ENCODE peak calls at places on chromosomes 13 and 19, in seven cellular contexts. U is cardiac septum; G is CD8-positive, alpha-beta memory T cell; Q is stimulated activated CD8-positive, alpha-beta memory T cell treated with anti-CD3 and anti-CD28 coated beads, Interleukin-4, amount 100 ng/mL, for 4 hours; C is amygdala; J is HCEC 1CT; W is Peyer's patch. V is an unnamed sample.

GRCh38 chr13:49386664-49387063 is 57.2 kb downstream of the CAB39L start:
- DNase-seq in W (no peak), C (no peak), U (no peak), G (no peak), J (no peak), Q (no peak), V (no peak)

GRCh38 chr13:33153421-33154381 is 131.9 kb downstream of the STARD13 start:
- DNase-seq in Q (no peak), J (no peak), C (no peak), W (no peak), U (no peak), G (no peak), V (no peak)

GRCh38 chr13:112992931-112993700 is 24.1 kb downstream of the MCF2L start:
- DNase-seq in Q (no peak), G (no peak), C (no peak), U (no peak), W (no peak), J (no peak), V (no peak)

GRCh38 chr19:53868892-53869804 is 1.5 kb downstream of the MYADM start:
- DNase-seq in U (peak; percentile 96), C (peak; percentile 71), W (peak; percentile 76), G (peak; percentile 91), J (peak; percentile 89), Q (peak; percentile 83), V (peak; percentile 93)

GRCh38 chr13:32314968-32315254 is 252 bp downstream of the ZAR1L start:
- DNase-seq in W (peak; percentile 59), Q (peak; percentile 48), G (peak; percentile 80), J (peak; percentile 31), U (no peak), C (peak; percentile 45), V (peak; percentile 45)

GRCh38 chr13:40351537-40352384 is 314.7 kb downstream of the FOXO1 start:
- DNase-seq in Q (no peak), C (no peak), U (no peak), J (no peak), G (no peak), W (no peak), V (no peak)

GRCh38 chr13:99218969-99219368 is 18.3 kb downstream of the UBAC2 start:
- DNase-seq in G (peak; percentile 87), U (no peak), W (peak; percentile 37), Q (peak; percentile 46), J (no peak), C (no peak), V (no peak)

GRCh38 chr13:99218545-99218944 is 17.9 kb downstream of the UBAC2 start:
- DNase-seq in J (peak; percentile 5), U (peak; percentile 87), Q (no peak), C (no peak), G (no peak), W (no peak), V (no peak)

GRCh38 chr19:58387338-58388174 is 487 bp downstream of the RPS5 start:
- DNase-seq in W (no peak), C (no peak), G (no peak), J (no peak), Q (no peak), U (no peak), V (no peak)

GRCh38 chr13:66996503-66996902 is 233.6 kb downstream of the PCDH9 start:
- DNase-seq in J (peak; percentile 42), G (no peak), W (no peak), C (no peak), U (no peak), Q (no peak), V (no peak)

GRCh38 chr13:97221491-97221890 is 642 bp upstream of the MBNL2 start:
- DNase-seq in C (no peak), W (no peak), U (no peak), Q (no peak), G (no peak), J (no peak), V (no peak)

GRCh38 chr19:7905859-7906258 is 2.2 kb downstream of the MAP2K7 start:
- DNase-seq in U (no peak), W (no peak), C (no peak), Q (no peak), G (no peak), J (no peak), V (no peak)

GRCh38 chr19:21158523-21159135 is 16.8 kb downstream of the ZNF431 start:
- DNase-seq in J (peak; percentile 45), C (no peak), Q (no peak), U (no peak), G (no peak), W (no peak), V (no peak)

GRCh38 chr13:79724348-79725103 is 243.6 kb downstream of the NDFIP2 start:
- DNase-seq in Q (no peak), J (no peak), U (no peak), G (no peak), W (no peak), C (no peak), V (no peak)